ENCODE peak calls at places on chromosome 11, in five cellular contexts. One of them, this sample, is unnamed.

GRCh38 chr11:68146010-68146540 is 24.9 kb upstream of the CHKA start:
- DNase-seq in thoracic aorta: no peak
- DNase-seq in HCT116: no peak
- DNase-seq in astrocyte: no peak
- DNase-seq in neural progenitor cell: no peak
- DNase-seq in this sample: peak; percentile 93

GRCh38 chr11:10490398-10491232 is 35.6 kb downstream of the AMPD3 start:
- DNase-seq in thoracic aorta: peak; percentile 87
- DNase-seq in HCT116: peak; percentile 94
- DNase-seq in astrocyte: peak; percentile 95
- DNase-seq in neural progenitor cell: peak; percentile 69
- DNase-seq in this sample: no peak

GRCh38 chr11:86926975-86927374 is 28.2 kb downstream of the FZD4 start:
- DNase-seq in thoracic aorta: no peak
- DNase-seq in HCT116: no peak
- DNase-seq in astrocyte: no peak
- DNase-seq in neural progenitor cell: no peak
- DNase-seq in this sample: no peak

GRCh38 chr11:71947498-71947897 is 18.7 kb downstream of the RNF121 start:
- DNase-seq in thoracic aorta: no peak
- DNase-seq in HCT116: no peak
- DNase-seq in astrocyte: no peak
- DNase-seq in neural progenitor cell: no peak
- DNase-seq in this sample: no peak

GRCh38 chr11:102026217-102026616 is 21.0 kb upstream of the CFAP300 start:
- DNase-seq in thoracic aorta: no peak
- DNase-seq in HCT116: no peak
- DNase-seq in astrocyte: no peak
- DNase-seq in neural progenitor cell: no peak
- DNase-seq in this sample: no peak

GRCh38 chr11:69403556-69404215 is 77.8 kb upstream of the LINC01488 start:
- DNase-seq in thoracic aorta: no peak
- DNase-seq in HCT116: no peak
- DNase-seq in astrocyte: peak; percentile 32
- DNase-seq in neural progenitor cell: no peak
- DNase-seq in this sample: no peak

GRCh38 chr11:44746894-44747293 is 20.1 kb downstream of the TSPAN18 start:
- DNase-seq in thoracic aorta: no peak
- DNase-seq in HCT116: no peak
- DNase-seq in astrocyte: no peak
- DNase-seq in neural progenitor cell: no peak
- DNase-seq in this sample: no peak

GRCh38 chr11:118435233-118435892 is 929 bp upstream of the KMT2A start:
- DNase-seq in thoracic aorta: peak; percentile 8
- DNase-seq in HCT116: peak; percentile 18
- DNase-seq in astrocyte: peak; percentile 26
- DNase-seq in neural progenitor cell: peak; percentile 96
- DNase-seq in this sample: peak; percentile 22

GRCh38 chr11:81070948-81071347 is 1630.1 kb upstream of the TENM4 start:
- DNase-seq in thoracic aorta: no peak
- DNase-seq in HCT116: no peak
- DNase-seq in astrocyte: no peak
- DNase-seq in neural progenitor cell: no peak
- DNase-seq in this sample: no peak

GRCh38 chr11:79667377-79667776 is 226.5 kb upstream of the TENM4 start:
- DNase-seq in thoracic aorta: no peak
- DNase-seq in HCT116: no peak
- DNase-seq in astrocyte: no peak
- DNase-seq in neural progenitor cell: no peak
- DNase-seq in this sample: no peak

GRCh38 chr11:122721964-122722266 is 66.4 kb downstream of the UBASH3B start:
- DNase-seq in thoracic aorta: no peak
- DNase-seq in HCT116: peak; percentile 16
- DNase-seq in astrocyte: no peak
- DNase-seq in neural progenitor cell: no peak
- DNase-seq in this sample: no peak

GRCh38 chr11:83006877-83007330 is 64.8 kb downstream of the RAB30 start:
- DNase-seq in thoracic aorta: no peak
- DNase-seq in HCT116: no peak
- DNase-seq in astrocyte: no peak
- DNase-seq in neural progenitor cell: no peak
- DNase-seq in this sample: peak; percentile 98

GRCh38 chr11:121930004-121930965 is 185.7 kb downstream of the BLID start:
- DNase-seq in thoracic aorta: no peak
- DNase-seq in HCT116: no peak
- DNase-seq in astrocyte: peak; percentile 52
- DNase-seq in neural progenitor cell: peak; percentile 4
- DNase-seq in this sample: no peak

GRCh38 chr11:114011443-114011842 is 36.5 kb downstream of the HTR3A start:
- DNase-seq in thoracic aorta: no peak
- DNase-seq in HCT116: no peak
- DNase-seq in astrocyte: no peak
- DNase-seq in neural progenitor cell: no peak
- DNase-seq in this sample: no peak

GRCh38 chr11:29751618-29752017 is 265.2 kb downstream of the KCNA4 start:
- DNase-seq in thoracic aorta: no peak
- DNase-seq in HCT116: no peak
- DNase-seq in astrocyte: no peak
- DNase-seq in neural progenitor cell: no peak
- DNase-seq in this sample: no peak

GRCh38 chr11:82733444-82734119 is at the start of gene FAM181B:
- DNase-seq in thoracic aorta: peak; percentile 25
- DNase-seq in HCT116: no peak
- DNase-seq in astrocyte: no peak
- DNase-seq in neural progenitor cell: peak; percentile 93
- DNase-seq in this sample: no peak

GRCh38 chr11:104926771-104927470 is 28.7 kb upstream of the CASP12 start:
- DNase-seq in thoracic aorta: no peak
- DNase-seq in HCT116: no peak
- DNase-seq in astrocyte: peak; percentile 11
- DNase-seq in neural progenitor cell: peak; percentile 43
- DNase-seq in this sample: no peak

GRCh38 chr11:130323452-130324448 is 9.0 kb upstream of the ZBTB44 start:
- DNase-seq in thoracic aorta: no peak
- DNase-seq in HCT116: no peak
- DNase-seq in astrocyte: no peak
- DNase-seq in neural progenitor cell: no peak
- DNase-seq in this sample: no peak

GRCh38 chr11:30128269-30128932 is 102.4 kb upstream of the FSHB start:
- DNase-seq in thoracic aorta: no peak
- DNase-seq in HCT116: peak; percentile 12
- DNase-seq in astrocyte: peak; percentile 15
- DNase-seq in neural progenitor cell: peak; percentile 45
- DNase-seq in this sample: peak; percentile 38

GRCh38 chr11:58451585-58451984 is 9.5 kb upstream of the OR5B12 start:
- DNase-seq in thoracic aorta: no peak
- DNase-seq in HCT116: no peak
- DNase-seq in astrocyte: no peak
- DNase-seq in neural progenitor cell: no peak
- DNase-seq in this sample: no peak

GRCh38 chr11:2561283-2562180 is 116.7 kb downstream of the KCNQ1 start:
- DNase-seq in thoracic aorta: no peak
- DNase-seq in HCT116: no peak
- DNase-seq in astrocyte: no peak
- DNase-seq in neural progenitor cell: no peak
- DNase-seq in this sample: no peak

GRCh38 chr11:111851636-111852035 is 19.7 kb downstream of the ALG9 start:
- DNase-seq in thoracic aorta: no peak
- DNase-seq in HCT116: no peak
- DNase-seq in astrocyte: no peak
- DNase-seq in neural progenitor cell: peak; percentile 15
- DNase-seq in this sample: no peak

GRCh38 chr11:90639687-90640086 is 416.8 kb upstream of the CHORDC1 start:
- DNase-seq in thoracic aorta: no peak
- DNase-seq in HCT116: no peak
- DNase-seq in astrocyte: no peak
- DNase-seq in neural progenitor cell: no peak
- DNase-seq in this sample: no peak

GRCh38 chr11:45560935-45561330 is 104.5 kb downstream of the CHST1 start:
- DNase-seq in thoracic aorta: no peak
- DNase-seq in HCT116: no peak
- DNase-seq in astrocyte: no peak
- DNase-seq in neural progenitor cell: no peak
- DNase-seq in this sample: no peak

GRCh38 chr11:23211221-23211620 is 350.9 kb upstream of the CCDC179 start:
- DNase-seq in thoracic aorta: no peak
- DNase-seq in HCT116: no peak
- DNase-seq in astrocyte: peak; percentile 44
- DNase-seq in neural progenitor cell: no peak
- DNase-seq in this sample: no peak

GRCh38 chr11:12854297-12854661 is 154.8 kb upstream of the RASSF10 start:
- DNase-seq in thoracic aorta: no peak
- DNase-seq in HCT116: no peak
- DNase-seq in astrocyte: no peak
- DNase-seq in neural progenitor cell: no peak
- DNase-seq in this sample: no peak
- H3K4me3 ChIP-seq in thoracic aorta: no peak overlapping the region
- H3K4me3 ChIP-seq in HCT116: no peak overlapping the region
- H3K4me3 ChIP-seq in astrocyte: no peak overlapping the region
- H3K4me3 ChIP-seq in neural progenitor cell: no peak overlapping the region
- H3K4me3 ChIP-seq in this sample: no peak overlapping the region

GRCh38 chr11:31779268-31779879 is 31.7 kb downstream of the PAX6 start:
- DNase-seq in thoracic aorta: no peak
- DNase-seq in HCT116: no peak
- DNase-seq in astrocyte: peak; percentile 74
- DNase-seq in neural progenitor cell: peak; percentile 22
- DNase-seq in this sample: no peak
- H3K4me3 ChIP-seq in thoracic aorta: no peak overlapping the region
- H3K4me3 ChIP-seq in HCT116: no peak overlapping the region
- H3K4me3 ChIP-seq in astrocyte: peak overlapping the region; percentile 42
- H3K4me3 ChIP-seq in neural progenitor cell: no peak overlapping the region
- H3K4me3 ChIP-seq in this sample: no peak overlapping the region

GRCh38 chr11:61778357-61778886 is 14.0 kb downstream of the TMEM258 start:
- DNase-seq in thoracic aorta: no peak
- DNase-seq in HCT116: no peak
- DNase-seq in astrocyte: no peak
- DNase-seq in neural progenitor cell: no peak
- DNase-seq in this sample: no peak

GRCh38 chr11:61776561-61777075 is 15.8 kb downstream of the TMEM258 start:
- DNase-seq in thoracic aorta: no peak
- DNase-seq in HCT116: peak; percentile 28
- DNase-seq in astrocyte: peak; percentile 22
- DNase-seq in neural progenitor cell: peak; percentile 67
- DNase-seq in this sample: peak; percentile 6

GRCh38 chr11:61778920-61779650 is 13.3 kb downstream of the TMEM258 start:
- DNase-seq in thoracic aorta: no peak
- DNase-seq in HCT116: no peak
- DNase-seq in astrocyte: no peak
- DNase-seq in neural progenitor cell: no peak
- DNase-seq in this sample: no peak

GRCh38 chr11:61775606-61776554 is 16.5 kb downstream of the TMEM258 start:
- DNase-seq in thoracic aorta: no peak
- DNase-seq in HCT116: no peak
- DNase-seq in astrocyte: no peak
- DNase-seq in neural progenitor cell: no peak
- DNase-seq in this sample: no peak

DNA sequence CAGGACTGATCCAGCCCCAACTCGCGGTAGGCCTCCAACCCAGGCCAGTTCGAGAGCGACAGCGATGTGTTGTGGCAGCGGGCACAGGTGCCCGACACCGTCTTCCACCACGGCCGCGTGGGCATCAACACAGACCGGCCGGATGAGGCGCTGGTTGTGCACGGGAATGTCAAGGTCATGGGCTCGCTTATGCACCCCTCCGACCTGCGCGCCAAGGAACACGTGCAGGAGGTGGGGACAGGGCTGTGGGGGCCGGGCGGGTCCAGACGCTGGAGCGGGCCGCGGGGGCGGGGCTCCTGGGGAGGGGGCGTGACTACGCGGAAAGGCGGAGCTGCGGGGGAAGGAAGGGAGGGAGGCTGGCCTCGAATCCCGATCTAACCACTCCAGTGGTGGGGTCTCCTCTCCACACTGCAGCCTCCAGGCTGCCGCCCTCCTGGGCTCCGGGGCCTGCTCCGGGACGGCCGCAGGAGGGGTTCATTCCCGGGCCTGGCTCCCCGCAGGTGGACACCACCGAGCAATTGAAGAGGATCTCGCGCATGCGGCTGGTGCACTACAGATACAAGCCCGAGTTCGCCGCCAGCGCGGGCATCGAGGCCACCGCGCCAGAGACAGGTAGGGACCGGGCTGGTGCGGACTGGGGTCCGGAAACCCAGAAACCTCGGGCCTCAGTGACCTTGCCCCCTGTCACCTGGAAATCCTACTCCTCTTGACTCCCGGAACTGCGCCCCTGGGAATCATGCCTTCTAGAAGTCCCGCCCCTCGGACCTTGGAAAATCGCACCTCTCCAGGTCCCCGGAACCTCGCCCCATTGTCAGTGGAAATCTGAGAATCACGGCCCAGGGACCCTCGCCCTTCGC is 14.9 kb downstream of the TMEM258 start:
- DNase-seq in thoracic aorta: no peak
- DNase-seq in HCT116: no peak
- DNase-seq in astrocyte: no peak
- DNase-seq in neural progenitor cell: no peak
- DNase-seq in this sample: no peak
- H3K4me3 ChIP-seq in thoracic aorta: peak overlapping the region; percentile 27
- H3K4me3 ChIP-seq in HCT116: no peak overlapping the region
- H3K4me3 ChIP-seq in astrocyte: no peak overlapping the region
- H3K4me3 ChIP-seq in neural progenitor cell: no peak overlapping the region
- H3K4me3 ChIP-seq in this sample: no peak overlapping the region

GRCh38 chr11:125389339-125390166 is 106.5 kb downstream of the FEZ1 start:
- DNase-seq in thoracic aorta: no peak
- DNase-seq in HCT116: no peak
- DNase-seq in astrocyte: no peak
- DNase-seq in neural progenitor cell: no peak
- DNase-seq in this sample: no peak

GRCh38 chr11:125390949-125391348 is 105.1 kb downstream of the FEZ1 start:
- DNase-seq in thoracic aorta: no peak
- DNase-seq in HCT116: no peak
- DNase-seq in astrocyte: peak; percentile 73
- DNase-seq in neural progenitor cell: peak; percentile 21
- DNase-seq in this sample: no peak

GRCh38 chr11:125393331-125393730 is 102.7 kb downstream of the FEZ1 start:
- DNase-seq in thoracic aorta: no peak
- DNase-seq in HCT116: no peak
- DNase-seq in astrocyte: no peak
- DNase-seq in neural progenitor cell: no peak
- DNase-seq in this sample: no peak

GRCh38 chr11:125384825-125385224 is 111.2 kb downstream of the FEZ1 start:
- DNase-seq in thoracic aorta: no peak
- DNase-seq in HCT116: no peak
- DNase-seq in astrocyte: no peak
- DNase-seq in neural progenitor cell: no peak
- DNase-seq in this sample: no peak

GRCh38 chr11:125387991-125388390 is 108.1 kb downstream of the FEZ1 start:
- DNase-seq in thoracic aorta: no peak
- DNase-seq in HCT116: no peak
- DNase-seq in astrocyte: no peak
- DNase-seq in neural progenitor cell: no peak
- DNase-seq in this sample: no peak
- H3K4me3 ChIP-seq in thoracic aorta: no peak overlapping the region
- H3K4me3 ChIP-seq in HCT116: no peak overlapping the region
- H3K4me3 ChIP-seq in astrocyte: no peak overlapping the region
- H3K4me3 ChIP-seq in neural progenitor cell: no peak overlapping the region
- H3K4me3 ChIP-seq in this sample: no peak overlapping the region